ENCODE peak calls at places on chromosomes 4 and X, in four cellular contexts. E is brain microvascular endothelial cell, Z is transverse colon, U is HepG2. K is an unnamed sample.

GRCh38 chr4:169649545-169650226 is 29.3 kb downstream of the CLCN3 start:
- DNase-seq in E (no peak), Z (no peak), U (no peak), K (no peak)

GRCh38 chrX:45449982-45450381 is 249.3 kb upstream of the DIPK2B start:
- DNase-seq in E (no peak), Z (no peak), U (no peak), K (no peak)

GRCh38 chr4:156228706-156229105 is 275.0 kb upstream of the CTSO start:
- DNase-seq in E (no peak), Z (no peak), U (no peak), K (no peak)

GRCh38 chr4:124097447-124097846 is 615.1 kb downstream of the ANKRD50 start:
- DNase-seq in E (no peak), Z (no peak), U (peak; percentile 1), K (no peak)

GRCh38 chr4:91973479-91974153 is 330.1 kb upstream of the GRID2 start:
- DNase-seq in E (no peak), Z (no peak), U (no peak), K (no peak)

GRCh38 chrX:153926863-153927685 is 1.0 kb upstream of the ARHGAP4 start:
- DNase-seq in E (no peak), Z (peak; percentile 77), U (peak; percentile 72), K (no peak)

GRCh38 chr4:147340111-147340510 is 140.8 kb upstream of the EDNRA start:
- DNase-seq in E (peak; percentile 81), Z (no peak), U (no peak), K (no peak)

GRCh38 chr4:144699565-144699964 is 53.6 kb downstream of the HHIP start:
- DNase-seq in E (no peak), Z (no peak), U (no peak), K (no peak)

GRCh38 chr4:169314906-169315305 is 44.1 kb upstream of the SH3RF1 start:
- DNase-seq in E (peak; percentile 81), Z (peak; percentile 93), U (peak; percentile 91), K (no peak)

GRCh38 chrX:16188687-16189086 is 21.4 kb downstream of the MAGEB17 start:
- DNase-seq in E (no peak), Z (no peak), U (no peak), K (no peak)

GRCh38 chrX:129843209-129843458 is 552 bp downstream of the ZDHHC9 start:
- DNase-seq in E (no peak), Z (no peak), U (no peak), K (no peak)

GRCh38 chrX:28701222-28701621 is 114.0 kb downstream of the IL1RAPL1 start:
- DNase-seq in E (no peak), Z (no peak), U (no peak), K (no peak)

GRCh38 chr4:108861339-108861738 is 98.5 kb upstream of the ETNPPL start:
- DNase-seq in E (no peak), Z (no peak), U (no peak), K (no peak)

GRCh38 chr4:145680902-145681301 is 956 bp downstream of the C4orf51 start:
- DNase-seq in E (no peak), Z (no peak), U (no peak), K (no peak)

GRCh38 chr4:152956650-152957436 is 20.7 kb downstream of the FHDC1 start:
- DNase-seq in E (peak; percentile 80), Z (peak; percentile 65), U (peak; percentile 18), K (peak; percentile 18)

GRCh38 chr4:119832731-119833233 is 204.2 kb upstream of the PDE5A start:
- DNase-seq in E (no peak), Z (no peak), U (no peak), K (no peak)

GRCh38 chr4:63123441-63123840 is 1285.8 kb downstream of the TECRL start:
- DNase-seq in E (no peak), Z (no peak), U (peak; percentile 6), K (no peak)

GRCh38 chr4:159229164-159229563 is 126.3 kb downstream of the RAPGEF2 start:
- DNase-seq in E (peak; percentile 83), Z (no peak), U (peak; percentile 80), K (peak; percentile 87)

GRCh38 chrX:17459596-17459995 is 84.6 kb downstream of the NHS start:
- DNase-seq in E (peak; percentile 27), Z (no peak), U (no peak), K (no peak)

GRCh38 chrX:40644821-40645358 is 2.5 kb downstream of the CXorf38 start:
- DNase-seq in E (peak; percentile 68), Z (peak; percentile 77), U (peak; percentile 5), K (no peak)

GRCh38 chr4:2744576-2745270 is 11.4 kb downstream of the TNIP2 start:
- DNase-seq in E (no peak), Z (no peak), U (no peak), K (no peak)

GRCh38 chrX:118521435-118521834 is 25.8 kb downstream of the DOCK11 start:
- DNase-seq in E (no peak), Z (no peak), U (no peak), K (peak; percentile 33)

GRCh38 chr4:69360271-69360670 is 80.0 kb downstream of the UGT2B28 start:
- DNase-seq in E (no peak), Z (peak; percentile 18), U (no peak), K (no peak)

GRCh38 chr4:34362654-34363053 is 1881.7 kb downstream of the ARAP2 start:
- DNase-seq in E (no peak), Z (no peak), U (no peak), K (no peak)

GRCh38 chr4:87209696-87210095 is 10.7 kb downstream of the KLHL8 start:
- DNase-seq in E (no peak), Z (peak; percentile 35), U (no peak), K (no peak)

GRCh38 chr4:103032575-103032974 is 13.1 kb upstream of the SLC9B1 start:
- DNase-seq in E (peak; percentile 29), Z (peak; percentile 14), U (peak; percentile 52), K (no peak)

GRCh38 chrX:148501121-148502066 is 977 bp downstream of the AFF2 start:
- DNase-seq in E (no peak), Z (no peak), U (no peak), K (no peak)

GRCh38 chr4:8618961-8619720 is 26.6 kb downstream of the CPZ start:
- DNase-seq in E (no peak), Z (no peak), U (no peak), K (no peak)

GRCh38 chr4:39323836-39324235 is 42.3 kb downstream of the RFC1 start:
- DNase-seq in E (no peak), Z (no peak), U (no peak), K (no peak)

GRCh38 chr4:37620174-37620573 is 66.0 kb downstream of the RELL1 start:
- DNase-seq in E (no peak), Z (no peak), U (no peak), K (no peak)

GRCh38 chr4:60122820-60123219 is 1077.3 kb upstream of the ADGRL3 start:
- DNase-seq in E (no peak), Z (no peak), U (no peak), K (no peak)

GRCh38 chr4:10186228-10187214 is 69.9 kb upstream of the WDR1 start:
- DNase-seq in E (no peak), Z (no peak), U (no peak), K (no peak)

GRCh38 chr4:76083386-76083785 is 8.9 kb downstream of the ART3 start:
- DNase-seq in E (no peak), Z (no peak), U (no peak), K (no peak)

GRCh38 chr4:124079174-124079780 is 633.3 kb downstream of the ANKRD50 start:
- DNase-seq in E (no peak), Z (no peak), U (no peak), K (no peak)

GRCh38 chrX:128294198-128294597 is 242.0 kb upstream of the ACTRT1 start:
- DNase-seq in E (no peak), Z (no peak), U (no peak), K (no peak)

GRCh38 chrX:17635231-17635630 is 102.1 kb upstream of the SCML1 start:
- DNase-seq in E (peak; percentile 27), Z (peak; percentile 27), U (no peak), K (no peak)

GRCh38 chrX:29496636-29497180 is 718.7 kb upstream of the MAGEB2 start:
- DNase-seq in E (no peak), Z (no peak), U (no peak), K (no peak)

GRCh38 chr4:180538384-180539052 is 1704.7 kb upstream of the TENM3 start:
- DNase-seq in E (no peak), Z (no peak), U (no peak), K (no peak)

GRCh38 chr4:118751634-118752293 is 66.6 kb downstream of the METTL14 start:
- DNase-seq in E (peak; percentile 68), Z (no peak), U (no peak), K (no peak)
- H3K27ac ChIP-seq in E (peak overlapping the region; percentile 65), Z (peak overlapping the region; percentile 80), U (no peak overlapping the region), K (no peak overlapping the region)

GRCh38 chrX:50614460-50614859 is 143.8 kb upstream of the DGKK start:
- DNase-seq in E (no peak), Z (no peak), U (no peak), K (no peak)

GRCh38 chrX:50606300-50606950 is 135.8 kb upstream of the DGKK start:
- DNase-seq in E (no peak), Z (no peak), U (no peak), K (no peak)

GRCh38 chrX:50613846-50614245 is 143.2 kb upstream of the DGKK start:
- DNase-seq in E (no peak), Z (no peak), U (no peak), K (no peak)

GRCh38 chrX:50615570-50616158 is 145.0 kb upstream of the DGKK start:
- DNase-seq in E (no peak), Z (no peak), U (no peak), K (no peak)

DNA sequence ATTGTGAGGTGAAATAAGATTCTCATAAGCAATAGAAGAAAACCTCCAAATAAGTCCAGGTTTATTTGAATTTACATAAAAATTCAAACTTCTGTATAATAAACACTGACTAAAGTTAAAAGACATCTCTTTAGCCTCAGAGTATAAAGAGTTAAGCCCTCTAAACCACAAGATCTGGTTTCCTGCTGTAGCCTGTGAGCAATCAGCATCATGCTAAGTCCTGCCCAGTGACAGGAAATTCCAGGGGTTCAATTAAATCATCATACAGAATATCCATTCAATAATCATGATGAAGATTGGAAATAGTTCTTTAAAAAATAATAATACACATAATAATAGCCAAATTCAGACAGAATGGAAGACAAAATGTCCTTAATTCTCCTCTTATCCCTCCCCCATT is 139.2 kb upstream of the DGKK start:
- DNase-seq in E (peak; percentile 5), Z (no peak), U (no peak), K (peak; percentile 1)
- H3K27ac ChIP-seq in E (no peak overlapping the region), Z (no peak overlapping the region), U (no peak overlapping the region), K (no peak overlapping the region)

DNA sequence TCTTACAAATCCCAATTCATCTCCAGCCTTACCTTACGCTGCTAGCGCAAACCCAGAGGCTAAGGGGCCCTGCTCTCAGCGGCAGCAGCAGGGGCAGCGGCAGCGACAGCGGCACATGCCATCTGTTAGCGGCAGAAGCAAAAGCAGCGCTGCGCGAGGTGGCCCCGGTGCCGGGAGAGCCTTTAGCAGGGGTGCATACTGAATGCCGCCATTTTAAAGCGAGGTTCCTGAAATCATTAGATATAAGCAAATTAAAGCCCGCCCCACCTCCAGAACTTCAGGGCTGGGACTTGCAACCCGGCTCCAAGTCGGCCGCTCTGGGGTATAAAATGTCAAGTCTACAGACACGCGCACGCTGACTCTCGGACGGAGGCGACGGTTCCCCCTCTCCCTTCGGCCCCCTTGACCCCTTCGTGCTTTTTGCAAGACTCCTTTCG is at the start of gene MBNL3:
- DNase-seq in E (no peak), Z (peak; percentile 68), U (peak; percentile 33), K (no peak)
- H3K27ac ChIP-seq in E (no peak within 1 kb of the TSS), Z (peak within 1 kb of the TSS; percentile 91), U (peak within 1 kb of the TSS; percentile 94), K (no peak within 1 kb of the TSS)

GRCh38 chrX:9912341-9912740 is 54.8 kb upstream of the CLDN34 start:
- DNase-seq in E (no peak), Z (no peak), U (no peak), K (no peak)
- H3K27ac ChIP-seq in E (no peak overlapping the region), Z (no peak overlapping the region), U (no peak overlapping the region), K (peak overlapping the region; percentile 73)